ENCODE peak calls at places on chromosomes 7 and 10, in nine cellular contexts. V, C, A, R, G, S, L, B and K are unnamed samples.

GRCh38 chr7:92621641-92622429 is 31.6 kb upstream of the FAM133B start:
- DNase-seq in R (no peak), G (no peak), A (no peak), C (no peak), S (no peak), V (no peak), B (no peak), L (no peak), K (no peak)

GRCh38 chr7:55130554-55131198 is 111.9 kb downstream of the EGFR start:
- DNase-seq in C (peak; percentile 56), A (peak; percentile 86), L (no peak), B (peak; percentile 79), S (no peak), G (no peak), V (no peak), R (peak; percentile 55), K (no peak)

GRCh38 chr7:108120943-108121342 is 9.2 kb downstream of the LAMB4 start:
- DNase-seq in R (no peak), B (no peak), S (no peak), A (no peak), C (no peak), L (no peak), G (no peak), V (no peak), K (no peak)

GRCh38 chr10:93436577-93436976 is 45.6 kb downstream of the MYOF start:
- DNase-seq in S (peak; percentile 61), G (no peak), B (no peak), A (peak; percentile 88), C (no peak), R (peak; percentile 57), L (no peak), V (no peak), K (no peak)

GRCh38 chr10:964988-965417 is 23.2 kb upstream of the GTPBP4 start:
- DNase-seq in L (no peak), S (peak; percentile 29), C (no peak), V (no peak), A (no peak), B (no peak), R (no peak), G (no peak), K (no peak)

GRCh38 chr7:37706807-37707206 is 23.2 kb downstream of the GPR141 start:
- DNase-seq in V (no peak), R (no peak), L (no peak), A (no peak), G (no peak), S (no peak), C (no peak), B (no peak), K (no peak)

GRCh38 chr10:110775022-110775379 is 96.7 kb upstream of the PDCD4 start:
- DNase-seq in S (no peak), B (no peak), G (no peak), C (no peak), A (no peak), R (no peak), V (no peak), L (no peak), K (no peak)

GRCh38 chr10:77428776-77429395 is 208.7 kb downstream of the KCNMA1 start:
- DNase-seq in S (peak; percentile 71), L (no peak), B (peak; percentile 61), R (no peak), G (no peak), V (no peak), C (no peak), A (no peak), K (peak; percentile 31)

GRCh38 chr10:103470755-103471653 is 8.0 kb downstream of the CALHM3 start:
- DNase-seq in B (no peak), C (no peak), L (peak; percentile 59), S (no peak), A (no peak), R (no peak), V (no peak), G (peak; percentile 82), K (no peak)

GRCh38 chr7:151807876-151808275 is 69.0 kb downstream of the PRKAG2 start:
- DNase-seq in A (no peak), L (no peak), V (peak; percentile 41), R (no peak), G (no peak), S (no peak), C (no peak), B (no peak), K (no peak)
- H3K4me3 ChIP-seq in A (no peak overlapping the region), L (no peak overlapping the region), V (no peak overlapping the region), R (no peak overlapping the region), G (no peak overlapping the region), S (no peak overlapping the region), C (no peak overlapping the region), B (no peak overlapping the region), K (no peak overlapping the region)

GRCh38 chr7:33981686-33982424 is 76.5 kb downstream of the BMPER start:
- DNase-seq in B (no peak), S (no peak), G (no peak), L (no peak), A (no peak), R (no peak), C (no peak), V (no peak), K (no peak)

GRCh38 chr7:33979300-33979806 is 74.0 kb downstream of the BMPER start:
- DNase-seq in R (no peak), S (no peak), L (no peak), V (no peak), B (no peak), A (no peak), G (no peak), C (no peak), K (no peak)

GRCh38 chr7:33979807-33980355 is 74.5 kb downstream of the BMPER start:
- DNase-seq in R (no peak), C (no peak), A (no peak), S (no peak), B (no peak), V (no peak), G (no peak), L (no peak), K (no peak)

GRCh38 chr7:33981221-33981620 is 75.9 kb downstream of the BMPER start:
- DNase-seq in A (no peak), L (no peak), C (no peak), S (no peak), V (no peak), R (no peak), B (no peak), G (no peak), K (no peak)

GRCh38 chr7:33982425-33982786 is 77.1 kb downstream of the BMPER start:
- DNase-seq in L (no peak), C (no peak), S (no peak), B (peak; percentile 47), G (no peak), V (no peak), A (no peak), R (no peak), K (peak; percentile 27)
- H3K27ac ChIP-seq in L (no peak overlapping the region), C (no peak overlapping the region), S (no peak overlapping the region), B (no peak overlapping the region), G (no peak overlapping the region), V (no peak overlapping the region), A (no peak overlapping the region), R (no peak overlapping the region), K (no peak overlapping the region)

GRCh38 chr10:69327463-69328345 is 49.4 kb downstream of the HK1 start:
- DNase-seq in L (no peak), V (peak; percentile 54), R (no peak), C (no peak), S (peak; percentile 86), B (no peak), G (peak; percentile 44), A (peak; percentile 91), K (no peak)
- H3K4me3 ChIP-seq in L (peak overlapping the region; percentile 48), V (no peak overlapping the region), R (peak overlapping the region; percentile 26), C (no peak overlapping the region), S (no peak overlapping the region), B (no peak overlapping the region), G (peak overlapping the region; percentile 14), A (peak overlapping the region; percentile 65), K (no peak overlapping the region)

GRCh38 chr10:17009228-17009700 is 120.3 kb downstream of the CUBN start:
- DNase-seq in V (no peak), G (no peak), S (no peak), B (no peak), C (no peak), A (no peak), L (no peak), R (no peak), K (no peak)

GRCh38 chr10:17006631-17007161 is 122.9 kb downstream of the CUBN start:
- DNase-seq in S (peak; percentile 69), R (no peak), A (no peak), G (no peak), L (no peak), B (no peak), V (no peak), C (no peak), K (no peak)

GRCh38 chr10:17007836-17008235 is 121.8 kb downstream of the CUBN start:
- DNase-seq in A (no peak), S (no peak), R (no peak), B (no peak), V (no peak), C (no peak), G (no peak), L (no peak), K (no peak)

GRCh38 chr10:17005621-17006566 is 123.7 kb downstream of the CUBN start:
- DNase-seq in L (no peak), B (no peak), R (no peak), C (no peak), V (no peak), G (no peak), A (no peak), S (no peak), K (no peak)

DNA sequence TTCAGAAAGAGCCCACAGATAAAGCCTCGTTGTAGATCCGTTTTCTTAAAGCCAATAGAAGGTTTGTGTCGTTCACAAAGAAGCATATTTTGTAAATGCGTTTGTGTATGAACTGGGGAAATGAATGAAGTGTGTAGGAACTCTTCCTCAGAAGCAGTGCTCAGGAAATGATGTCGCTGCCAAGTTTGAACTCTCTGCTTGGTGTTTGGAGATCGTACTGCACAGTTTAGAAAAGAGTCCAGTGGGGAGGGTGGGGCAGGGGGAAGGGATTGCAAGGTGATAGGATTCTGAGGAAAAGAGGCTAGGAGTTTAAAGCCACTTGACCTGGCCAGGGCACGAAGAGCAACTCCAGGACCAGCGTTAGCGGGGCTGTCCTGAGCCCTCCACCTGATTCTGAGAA is 122.2 kb downstream of the CUBN start:
- DNase-seq in A (no peak), V (no peak), S (no peak), G (no peak), B (no peak), R (no peak), L (no peak), C (no peak), K (no peak)
- H3K27ac ChIP-seq in A (peak overlapping the region; percentile 9), V (peak overlapping the region; percentile 69), S (no peak overlapping the region), G (no peak overlapping the region), B (no peak overlapping the region), R (peak overlapping the region; percentile 72), L (no peak overlapping the region), C (no peak overlapping the region), K (no peak overlapping the region)